ENCODE peak calls at places on chromosomes 16 and 17, in nine cellular contexts. One of them, this sample, is unnamed. For H3K4me1, the result is how much of the 10 kb centered on the place peaks cover.

GRCh38 chr17:15659663-15660062 is 24.4 kb downstream of the TRIM16 start:
- DNase-seq in A549: no peak
- DNase-seq in cardiac muscle cell: peak
- DNase-seq in neuronal stem cell: no peak
- DNase-seq in transverse colon: no peak
- DNase-seq in thoracic aorta: no peak
- DNase-seq in H9: peak
- DNase-seq in lower lobe of right lung: peak
- DNase-seq in PC-9: peak
- DNase-seq in this sample: peak

GRCh38 chr17:42868338-42868737 is 17.3 kb downstream of the AOC3 start:
- DNase-seq in A549: no peak
- DNase-seq in PC-9: no peak
- DNase-seq in transverse colon: no peak
- DNase-seq in thoracic aorta: no peak
- DNase-seq in lower lobe of right lung: no peak
- DNase-seq in cardiac muscle cell: no peak
- DNase-seq in neuronal stem cell: no peak
- DNase-seq in H9: no peak
- DNase-seq in this sample: no peak

GRCh38 chr16:78761427-78761826 is 662.0 kb downstream of the WWOX start:
- DNase-seq in thoracic aorta: no peak
- DNase-seq in PC-9: no peak
- DNase-seq in transverse colon: no peak
- DNase-seq in lower lobe of right lung: no peak
- DNase-seq in neuronal stem cell: peak
- DNase-seq in A549: no peak
- DNase-seq in H9: no peak
- DNase-seq in cardiac muscle cell: no peak
- DNase-seq in this sample: no peak

GRCh38 chr16:64121473-64121872 is 1000.4 kb downstream of the CDH11 start:
- DNase-seq in PC-9: no peak
- DNase-seq in lower lobe of right lung: no peak
- DNase-seq in H9: no peak
- DNase-seq in thoracic aorta: no peak
- DNase-seq in neuronal stem cell: no peak
- DNase-seq in transverse colon: no peak
- DNase-seq in A549: no peak
- DNase-seq in cardiac muscle cell: peak
- DNase-seq in this sample: no peak

GRCh38 chr17:15945493-15946209 is 721 bp downstream of the ADORA2B start:
- DNase-seq in PC-9: no peak
- DNase-seq in neuronal stem cell: no peak
- DNase-seq in H9: no peak
- DNase-seq in transverse colon: peak
- DNase-seq in cardiac muscle cell: peak
- DNase-seq in thoracic aorta: no peak
- DNase-seq in A549: peak
- DNase-seq in lower lobe of right lung: peak
- DNase-seq in this sample: no peak

GRCh38 chr16:88339926-88340754 is 42.6 kb upstream of the ZNF469 start:
- DNase-seq in lower lobe of right lung: no peak
- DNase-seq in thoracic aorta: no peak
- DNase-seq in transverse colon: peak
- DNase-seq in neuronal stem cell: no peak
- DNase-seq in H9: no peak
- DNase-seq in A549: no peak
- DNase-seq in cardiac muscle cell: no peak
- DNase-seq in PC-9: no peak
- DNase-seq in this sample: no peak

GRCh38 chr17:36085710-36086268 is 4.2 kb downstream of the CCL3 start:
- DNase-seq in lower lobe of right lung: no peak
- DNase-seq in thoracic aorta: no peak
- DNase-seq in H9: no peak
- DNase-seq in neuronal stem cell: no peak
- DNase-seq in cardiac muscle cell: peak
- DNase-seq in PC-9: no peak
- DNase-seq in transverse colon: no peak
- DNase-seq in A549: no peak
- DNase-seq in this sample: no peak

GRCh38 chr17:16286009-16286946 is 67.0 kb downstream of the CENPV start:
- DNase-seq in lower lobe of right lung: peak
- DNase-seq in H9: peak
- DNase-seq in PC-9: peak
- DNase-seq in transverse colon: peak
- DNase-seq in thoracic aorta: peak
- DNase-seq in A549: peak
- DNase-seq in neuronal stem cell: peak
- DNase-seq in cardiac muscle cell: peak
- DNase-seq in this sample: peak

DNA sequence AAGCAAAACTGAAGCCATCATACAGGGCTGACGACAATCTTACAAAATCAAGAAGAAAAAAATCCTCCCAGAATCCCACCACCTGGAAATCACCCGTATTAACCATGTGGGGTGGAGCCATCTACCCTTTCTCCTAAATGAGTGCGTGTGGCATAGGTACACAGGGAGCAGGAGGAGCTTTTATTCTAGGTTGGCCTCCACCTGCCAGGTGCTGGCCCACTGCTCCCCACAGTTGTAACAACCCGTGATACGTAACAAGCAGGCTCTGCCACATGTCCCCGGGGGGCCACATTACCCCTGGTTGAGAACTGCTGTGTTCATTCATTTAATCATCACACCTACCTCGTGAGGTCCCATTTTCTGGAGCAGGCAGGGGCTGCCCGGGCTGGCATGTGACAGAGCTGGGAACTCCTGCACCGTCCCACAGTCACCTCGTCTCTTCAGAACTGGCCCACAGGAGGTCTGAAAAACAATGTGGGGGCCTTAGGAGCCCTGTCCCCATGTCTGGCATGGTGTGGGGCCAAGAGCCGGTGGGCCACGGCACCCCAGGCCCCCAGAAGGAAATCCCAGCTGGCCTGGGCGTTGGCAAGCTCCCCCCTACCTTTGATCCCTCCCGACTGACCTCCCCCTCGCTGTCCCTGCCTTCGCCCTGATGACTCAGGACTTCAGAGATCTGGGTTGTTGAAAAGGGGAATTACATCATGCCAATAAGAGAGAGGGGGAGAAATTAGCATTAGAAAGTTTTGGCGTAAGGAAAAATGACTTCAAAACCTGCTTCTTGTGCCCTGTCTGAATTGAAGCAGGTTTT is 12.9 kb downstream of the CMIP start:
- DNase-seq in thoracic aorta: no peak
- DNase-seq in lower lobe of right lung: no peak
- DNase-seq in H9: no peak
- DNase-seq in transverse colon: no peak
- DNase-seq in PC-9: no peak
- DNase-seq in A549: peak
- DNase-seq in neuronal stem cell: no peak
- DNase-seq in cardiac muscle cell: peak
- DNase-seq in this sample: no peak
- H3K27ac ChIP-seq in thoracic aorta: no peak
- H3K27ac ChIP-seq in lower lobe of right lung: peak
- H3K27ac ChIP-seq in H9: no peak
- H3K27ac ChIP-seq in transverse colon: peak
- H3K27ac ChIP-seq in PC-9: no peak
- H3K27ac ChIP-seq in A549: peak
- H3K27ac ChIP-seq in neuronal stem cell: no peak
- H3K27ac ChIP-seq in cardiac muscle cell: no peak
- H3K27ac ChIP-seq in this sample: no peak

GRCh38 chr17:78724999-78725398 is 57.1 kb downstream of the CYTH1 start:
- DNase-seq in A549: no peak
- DNase-seq in transverse colon: no peak
- DNase-seq in cardiac muscle cell: no peak
- DNase-seq in lower lobe of right lung: no peak
- DNase-seq in PC-9: no peak
- DNase-seq in H9: no peak
- DNase-seq in thoracic aorta: no peak
- DNase-seq in neuronal stem cell: no peak
- DNase-seq in this sample: no peak
- H3K4me1 ChIP-seq in A549: under half
- H3K4me1 ChIP-seq in transverse colon: half or more
- H3K4me1 ChIP-seq in cardiac muscle cell: under half
- H3K4me1 ChIP-seq in lower lobe of right lung: half or more
- H3K4me1 ChIP-seq in PC-9: under half
- H3K4me1 ChIP-seq in H9: under half
- H3K4me1 ChIP-seq in thoracic aorta: under half
- H3K4me1 ChIP-seq in neuronal stem cell: under half
- H3K4me1 ChIP-seq in this sample: under half

GRCh38 chr17:63646492-63646815 is 24.2 kb downstream of the MAP3K3 start:
- DNase-seq in transverse colon: no peak
- DNase-seq in cardiac muscle cell: no peak
- DNase-seq in thoracic aorta: no peak
- DNase-seq in lower lobe of right lung: no peak
- DNase-seq in PC-9: no peak
- DNase-seq in H9: no peak
- DNase-seq in neuronal stem cell: no peak
- DNase-seq in A549: no peak
- DNase-seq in this sample: no peak
- H3K27ac ChIP-seq in transverse colon: peak
- H3K27ac ChIP-seq in cardiac muscle cell: no peak
- H3K27ac ChIP-seq in thoracic aorta: no peak
- H3K27ac ChIP-seq in lower lobe of right lung: peak
- H3K27ac ChIP-seq in PC-9: no peak
- H3K27ac ChIP-seq in H9: no peak
- H3K27ac ChIP-seq in neuronal stem cell: no peak
- H3K27ac ChIP-seq in A549: no peak
- H3K27ac ChIP-seq in this sample: peak

DNA sequence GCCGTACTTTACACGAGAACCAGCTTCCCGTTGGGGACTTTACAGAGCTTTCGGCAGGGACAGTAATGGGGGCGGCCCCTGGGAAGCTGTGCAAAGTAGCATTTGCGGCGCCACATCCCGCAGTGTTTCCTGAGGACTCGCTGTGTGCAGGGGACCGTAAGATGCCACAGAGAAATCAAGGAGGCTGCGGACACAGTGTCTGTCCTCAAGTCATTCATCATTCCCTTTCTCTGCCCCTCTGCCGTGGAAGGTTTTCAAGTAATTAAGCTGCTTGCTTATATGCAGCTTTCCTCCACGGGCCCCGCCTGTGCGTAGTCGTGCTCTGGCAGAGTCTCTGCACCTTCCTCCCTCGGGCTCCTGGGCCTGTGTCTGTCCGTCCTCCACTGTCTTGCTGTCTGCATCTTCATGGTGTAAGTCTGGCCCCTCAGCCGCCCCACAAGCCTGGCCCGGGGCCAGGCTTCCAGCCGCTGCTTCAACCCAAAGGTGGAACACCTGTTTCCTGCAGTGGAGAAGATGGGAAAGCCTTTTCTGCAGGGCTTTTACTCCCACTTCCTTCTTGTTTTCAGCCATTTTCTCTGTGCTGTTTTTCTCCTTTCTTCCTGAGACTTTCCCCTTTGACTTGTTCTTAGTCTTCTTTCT is 216.9 kb upstream of the CHMP6 start:
- DNase-seq in thoracic aorta: no peak
- DNase-seq in A549: no peak
- DNase-seq in lower lobe of right lung: no peak
- DNase-seq in transverse colon: no peak
- DNase-seq in cardiac muscle cell: no peak
- DNase-seq in neuronal stem cell: no peak
- DNase-seq in H9: peak
- DNase-seq in PC-9: no peak
- DNase-seq in this sample: no peak
- H3K4me1 ChIP-seq in thoracic aorta: under half
- H3K4me1 ChIP-seq in A549: under half
- H3K4me1 ChIP-seq in lower lobe of right lung: under half
- H3K4me1 ChIP-seq in transverse colon: under half
- H3K4me1 ChIP-seq in cardiac muscle cell: under half
- H3K4me1 ChIP-seq in neuronal stem cell: under half
- H3K4me1 ChIP-seq in H9: under half
- H3K4me1 ChIP-seq in PC-9: under half
- H3K4me1 ChIP-seq in this sample: under half

GRCh38 chr16:27417047-27417671 is 15.2 kb downstream of the IL21R start:
- DNase-seq in transverse colon: no peak
- DNase-seq in cardiac muscle cell: no peak
- DNase-seq in lower lobe of right lung: no peak
- DNase-seq in neuronal stem cell: no peak
- DNase-seq in PC-9: no peak
- DNase-seq in thoracic aorta: no peak
- DNase-seq in H9: no peak
- DNase-seq in A549: no peak
- DNase-seq in this sample: no peak

GRCh38 chr16:27414803-27415431 is 12.9 kb downstream of the IL21R start:
- DNase-seq in PC-9: no peak
- DNase-seq in lower lobe of right lung: no peak
- DNase-seq in neuronal stem cell: no peak
- DNase-seq in A549: no peak
- DNase-seq in transverse colon: no peak
- DNase-seq in thoracic aorta: no peak
- DNase-seq in cardiac muscle cell: no peak
- DNase-seq in H9: no peak
- DNase-seq in this sample: no peak
- H3K27ac ChIP-seq in PC-9: no peak
- H3K27ac ChIP-seq in lower lobe of right lung: no peak
- H3K27ac ChIP-seq in neuronal stem cell: no peak
- H3K27ac ChIP-seq in A549: no peak
- H3K27ac ChIP-seq in transverse colon: no peak
- H3K27ac ChIP-seq in thoracic aorta: no peak
- H3K27ac ChIP-seq in cardiac muscle cell: no peak
- H3K27ac ChIP-seq in H9: no peak
- H3K27ac ChIP-seq in this sample: no peak

GRCh38 chr17:58339775-58340622 is 11.4 kb upstream of the TSPOAP1 start:
- DNase-seq in neuronal stem cell: no peak
- DNase-seq in PC-9: no peak
- DNase-seq in cardiac muscle cell: no peak
- DNase-seq in A549: no peak
- DNase-seq in H9: no peak
- DNase-seq in thoracic aorta: no peak
- DNase-seq in transverse colon: no peak
- DNase-seq in lower lobe of right lung: no peak
- DNase-seq in this sample: no peak
- H3K4me1 ChIP-seq in neuronal stem cell: under half
- H3K4me1 ChIP-seq in PC-9: under half
- H3K4me1 ChIP-seq in cardiac muscle cell: under half
- H3K4me1 ChIP-seq in A549: under half
- H3K4me1 ChIP-seq in H9: under half
- H3K4me1 ChIP-seq in thoracic aorta: under half
- H3K4me1 ChIP-seq in transverse colon: under half
- H3K4me1 ChIP-seq in lower lobe of right lung: half or more
- H3K4me1 ChIP-seq in this sample: half or more

This sample was measured in heart left ventricle.